ENCODE peak calls at places on chromosome 4, in five cellular contexts. Q is NCI-H1092 treated with DMSO at 0.1 percent for 48 hours, M is stomach, X is H7, F is lower leg skin. P is an unnamed sample.

GRCh38 chr4:152629908-152630307 is 49.9 kb downstream of the TMEM154 start:
- DNase-seq in Q (no peak), M (no peak), X (no peak), F (no peak), P (no peak)

GRCh38 chr4:168694669-168695068 is 197.8 kb downstream of the PALLD start:
- DNase-seq in Q (no peak), M (no peak), X (no peak), F (no peak), P (peak)

GRCh38 chr4:147571021-147571770 is 46.0 kb upstream of the TMEM184C start:
- DNase-seq in Q (no peak), M (no peak), X (no peak), F (no peak), P (no peak)

GRCh38 chr4:25313194-25313895 is 771 bp downstream of the ZCCHC4 start:
- DNase-seq in Q (no peak), M (no peak), X (peak), F (no peak), P (no peak)

GRCh38 chr4:42710329-42710728 is 53.4 kb upstream of the ATP8A1 start:
- DNase-seq in Q (no peak), M (no peak), X (no peak), F (no peak), P (no peak)

GRCh38 chr4:154511990-154512389 is 20.4 kb upstream of the DCHS2 start:
- DNase-seq in Q (no peak), M (no peak), X (no peak), F (no peak), P (no peak)

GRCh38 chr4:16894406-16894805 is 4.0 kb downstream of the LDB2 start:
- DNase-seq in Q (no peak), M (no peak), X (no peak), F (no peak), P (no peak)

GRCh38 chr4:2065106-2065930 is 6.2 kb downstream of the NAT8L start:
- DNase-seq in Q (no peak), M (no peak), X (peak), F (no peak), P (no peak)

GRCh38 chr4:148081267-148081666 is 349.4 kb downstream of the ARHGAP10 start:
- DNase-seq in Q (no peak), M (no peak), X (no peak), F (no peak), P (no peak)

GRCh38 chr4:113760094-113760851 is 1.3 kb downstream of the CAMK2D start:
- DNase-seq in Q (peak), M (peak), X (peak), F (peak), P (peak)

GRCh38 chr4:100486496-100486895 is 31.3 kb downstream of the EMCN start:
- DNase-seq in Q (no peak), M (peak), X (no peak), F (no peak), P (no peak)

GRCh38 chr4:20272411-20272872 is 20.7 kb downstream of the SLIT2 start:
- DNase-seq in Q (no peak), M (no peak), X (no peak), F (no peak), P (peak)

GRCh38 chr4:77433102-77433733 is 172.4 kb upstream of the CXCL13 start:
- DNase-seq in Q (peak), M (no peak), X (peak), F (no peak), P (peak)

GRCh38 chr4:185839204-185839712 is 27.3 kb upstream of the SORBS2 start:
- DNase-seq in Q (no peak), M (no peak), X (peak), F (peak), P (peak)

GRCh38 chr4:15653864-15654391 is 1.2 kb downstream of the FBXL5 start:
- DNase-seq in Q (peak), M (no peak), X (peak), F (no peak), P (peak)